ENCODE peak calls at places on chromosomes 12 and 14, in six cellular contexts. N is fibroblast of the conjunctiva; M is naive B cell; R is stimulated activated CD4-positive, alpha-beta T cell treated with anti-CD3 and anti-CD28 coated beads, Interleukin-4, amount 100 ng/mL, for 48 hours; W is cerebellar cortex; X is BJ. H is an unnamed sample.

GRCh38 chr12:8628731-8629130 is 16.1 kb upstream of the AICDA start:
- DNase-seq in M (no peak), W (no peak), N (no peak), X (no peak), R (no peak), H (no peak)

GRCh38 chr14:104171948-104172347 is 33.6 kb downstream of the KIF26A start:
- DNase-seq in X (no peak), W (no peak), R (no peak), N (no peak), M (no peak), H (no peak)

GRCh38 chr12:104653730-104654328 is 197.1 kb downstream of the CHST11 start:
- DNase-seq in X (no peak), R (no peak), W (peak; percentile 22), N (no peak), M (peak; percentile 11), H (no peak)

GRCh38 chr12:85558684-85559083 is 277.5 kb downstream of the RASSF9 start:
- DNase-seq in X (no peak), N (no peak), W (no peak), R (no peak), M (no peak), H (no peak)

GRCh38 chr12:93714382-93714781 is 37.2 kb downstream of the CRADD start:
- DNase-seq in R (no peak), N (no peak), X (no peak), M (no peak), W (no peak), H (no peak)

GRCh38 chr14:51121096-51121495 is 26.2 kb upstream of the TRIM9 start:
- DNase-seq in W (no peak), R (no peak), X (no peak), M (no peak), N (no peak), H (no peak)

GRCh38 chr12:102950950-102951490 is 6.5 kb upstream of the ASCL1 start:
- DNase-seq in W (no peak), N (no peak), M (no peak), X (no peak), R (no peak), H (no peak)

GRCh38 chr14:38256358-38256840 is 506 bp upstream of the CLEC14A start:
- DNase-seq in M (no peak), N (peak; percentile 13), R (no peak), X (no peak), W (no peak), H (no peak)

GRCh38 chr14:94521375-94522114 is 12.3 kb upstream of the SERPINA12 start:
- DNase-seq in X (no peak), R (no peak), N (no peak), M (no peak), W (no peak), H (no peak)

GRCh38 chr12:50025187-50026059 is at the start of gene RACGAP1:
- DNase-seq in N (peak; percentile 98), W (peak; percentile 99), M (peak; percentile 96), R (peak; percentile 85), X (peak; percentile 87), H (peak; percentile 97)

GRCh38 chr12:38555620-38556596 is 239.3 kb downstream of the ALG10B start:
- DNase-seq in N (no peak), M (no peak), R (no peak), X (no peak), W (no peak), H (no peak)

GRCh38 chr12:57237653-57237951 is 8.1 kb downstream of the SHMT2 start:
- DNase-seq in X (no peak), N (no peak), M (no peak), R (no peak), W (no peak), H (no peak)

GRCh38 chr12:132235116-132235820 is 91.0 kb downstream of the NOC4L start:
- DNase-seq in N (no peak), W (no peak), M (no peak), X (no peak), R (no peak), H (no peak)